ENCODE peak calls at places on chromosomes 13 and 19, in five cellular contexts. G is psoas muscle, Q is BJ, J is tibial nerve, D is brain microvascular endothelial cell. S is an unnamed sample.

GRCh38 chr13:76991432-76991795 is 467 bp upstream of the CLN5 start:
- DNase-seq in G (peak; percentile 48), Q (no peak), J (no peak), D (no peak), S (no peak)

GRCh38 chr13:40187836-40188591 is 478.4 kb downstream of the FOXO1 start:
- DNase-seq in G (no peak), Q (no peak), J (no peak), D (no peak), S (no peak)

GRCh38 chr13:44918323-44919102 is 70.8 kb downstream of the NUFIP1 start:
- DNase-seq in G (peak; percentile 92), Q (peak; percentile 89), J (peak; percentile 75), D (peak; percentile 95), S (no peak)

GRCh38 chr13:40589285-40590109 is 76.9 kb downstream of the FOXO1 start:
- DNase-seq in G (peak; percentile 42), Q (no peak), J (no peak), D (peak; percentile 76), S (no peak)

GRCh38 chr13:59780058-59780457 is 383.7 kb downstream of the DIAPH3 start:
- DNase-seq in G (no peak), Q (no peak), J (no peak), D (no peak), S (no peak)

GRCh38 chr19:2887391-2887914 is 13.3 kb upstream of the ZNF57 start:
- DNase-seq in G (no peak), Q (peak; percentile 29), J (no peak), D (peak; percentile 29), S (peak; percentile 67)

GRCh38 chr13:76225815-76226489 is 589.8 kb downstream of the LMO7 start:
- DNase-seq in G (peak; percentile 35), Q (no peak), J (no peak), D (peak; percentile 86), S (no peak)

GRCh38 chr13:111623170-111623569 is 302.7 kb downstream of the TEX29 start:
- DNase-seq in G (no peak), Q (no peak), J (no peak), D (no peak), S (no peak)

GRCh38 chr19:2089001-2089711 is 7.0 kb downstream of the MOB3A start:
- DNase-seq in G (no peak), Q (no peak), J (no peak), D (peak; percentile 49), S (no peak)

GRCh38 chr13:114142640-114143490 is 10.4 kb upstream of the RASA3 start:
- DNase-seq in G (no peak), Q (no peak), J (no peak), D (no peak), S (no peak)

GRCh38 chr19:56423985-56424353 is 19.8 kb downstream of the ZNF583 start:
- DNase-seq in G (no peak), Q (no peak), J (no peak), D (no peak), S (no peak)

GRCh38 chr19:917323-918151 is at the start of gene KISS1R:
- DNase-seq in G (no peak), Q (no peak), J (no peak), D (no peak), S (peak; percentile 85)
- TF ChIP-seq CTCF in G (peak; percentile 25), Q (peak; percentile 35), J (peak; percentile 50), D (peak; percentile 43), S (peak; percentile 47)

GRCh38 chr19:35960432-35960972 is 24.3 kb downstream of the LRFN3 start:
- DNase-seq in G (no peak), Q (no peak), J (no peak), D (no peak), S (no peak)

GRCh38 chr19:35958660-35959039 is 22.5 kb downstream of the LRFN3 start:
- DNase-seq in G (no peak), Q (no peak), J (no peak), D (no peak), S (no peak)

GRCh38 chr19:35955881-35956634 is 19.9 kb downstream of the LRFN3 start:
- DNase-seq in G (no peak), Q (no peak), J (no peak), D (no peak), S (no peak)

GRCh38 chr19:35959968-35960320 is 23.8 kb downstream of the LRFN3 start:
- DNase-seq in G (no peak), Q (no peak), J (no peak), D (no peak), S (no peak)

GRCh38 chr19:35959040-35959967 is 23.1 kb downstream of the LRFN3 start:
- DNase-seq in G (peak; percentile 33), Q (no peak), J (no peak), D (no peak), S (no peak)
- TF ChIP-seq CTCF in G (no peak), Q (peak; percentile 28), J (no peak), D (peak; percentile 7), S (peak; percentile 40)

GRCh38 chr19:19132912-19133311 is 5.4 kb downstream of the TMEM161A start:
- DNase-seq in G (no peak), Q (no peak), J (no peak), D (no peak), S (no peak)

GRCh38 chr19:19131989-19132388 is 6.3 kb downstream of the TMEM161A start:
- DNase-seq in G (no peak), Q (no peak), J (no peak), D (no peak), S (no peak)

GRCh38 chr19:19137556-19138109 is 645 bp downstream of the TMEM161A start:
- DNase-seq in G (no peak), Q (no peak), J (no peak), D (no peak), S (no peak)

GRCh38 chr19:19133985-19134384 is 4.3 kb downstream of the TMEM161A start:
- DNase-seq in G (no peak), Q (no peak), J (no peak), D (no peak), S (no peak)

GRCh38 chr19:19134687-19135158 is 3.6 kb downstream of the TMEM161A start:
- DNase-seq in G (peak; percentile 86), Q (no peak), J (no peak), D (no peak), S (no peak)
- TF ChIP-seq CTCF in G (no peak), Q (no peak), J (no peak), D (no peak), S (no peak)

GRCh38 chr19:45497791-45498190 is 452 bp upstream of the PPM1N start:
- DNase-seq in G (no peak), Q (no peak), J (no peak), D (no peak), S (no peak)

GRCh38 chr19:45500918-45501729 is 2.9 kb downstream of the PPM1N start:
- DNase-seq in G (no peak), Q (no peak), J (no peak), D (no peak), S (no peak)

GRCh38 chr19:45496349-45496953 is 396 bp downstream of the RTN2 start:
- DNase-seq in G (peak; percentile 49), Q (no peak), J (no peak), D (no peak), S (peak; percentile 41)

GRCh38 chr19:45499196-45500180 is 1.2 kb downstream of the PPM1N start:
- DNase-seq in G (peak; percentile 62), Q (no peak), J (no peak), D (no peak), S (peak; percentile 84)

GRCh38 chr19:45498411-45499195 is at the start of gene PPM1N:
- DNase-seq in G (no peak), Q (no peak), J (no peak), D (no peak), S (peak; percentile 53)
- TF ChIP-seq CTCF in G (no peak), Q (no peak), J (peak; percentile 12), D (no peak), S (no peak)

DNA sequence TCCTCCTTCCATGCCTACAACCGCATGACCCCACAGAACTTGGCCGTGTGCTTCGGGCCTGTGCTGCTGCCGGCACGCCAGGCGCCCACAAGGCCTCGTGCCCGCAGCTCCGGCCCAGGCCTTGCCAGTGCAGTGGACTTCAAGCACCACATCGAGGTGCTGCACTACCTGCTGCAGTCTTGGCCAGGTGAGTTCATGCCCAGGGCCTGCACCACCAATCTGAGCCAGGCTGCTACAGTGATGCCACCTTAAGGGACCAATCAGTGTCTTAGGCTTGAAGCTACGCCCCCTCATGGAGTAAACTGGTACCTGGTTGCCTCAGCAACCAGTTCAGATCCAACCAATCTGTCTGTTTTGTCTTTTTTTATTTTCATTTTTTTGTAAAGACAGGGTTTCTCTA is 5.2 kb downstream of the SYDE1 start:
- DNase-seq in G (no peak), Q (no peak), J (no peak), D (no peak), S (no peak)
- TF ChIP-seq CTCF in G (no peak), Q (peak; percentile 12), J (no peak), D (no peak), S (no peak)